ENCODE peak calls at places on chromosome 3, in seven cellular contexts. E is body of pancreas, O is activated B cell treated with CpG ODN at 0.5 μM for 24 hours, J is suprapubic skin, Q is RWPE1, I is breast epithelium, B is prostate gland. R is an unnamed sample.

GRCh38 chr3:32076566-32076965 is 29.9 kb upstream of the GPD1L start:
- DNase-seq in I (no peak), Q (no peak), E (no peak), B (no peak), J (no peak), O (no peak), R (no peak)

GRCh38 chr3:108091498-108092259 is 848 bp upstream of the CD47 start:
- DNase-seq in B (no peak), Q (no peak), O (no peak), J (no peak), I (no peak), E (peak), R (no peak)

GRCh38 chr3:37922721-37923575 is 61.3 kb downstream of the CTDSPL start:
- DNase-seq in I (no peak), J (no peak), E (no peak), O (no peak), B (no peak), Q (no peak), R (no peak)

GRCh38 chr3:16801698-16802097 is 83.1 kb upstream of the PLCL2 start:
- DNase-seq in I (no peak), Q (no peak), B (no peak), O (no peak), J (no peak), E (peak), R (no peak)

GRCh38 chr3:175896655-175897054 is 1037.5 kb downstream of the NAALADL2 start:
- DNase-seq in Q (no peak), O (no peak), B (no peak), E (no peak), J (no peak), I (no peak), R (no peak)

GRCh38 chr3:82163907-82164520 is 402.6 kb upstream of the GBE1 start:
- DNase-seq in B (no peak), Q (no peak), O (no peak), I (no peak), J (no peak), E (no peak), R (no peak)

GRCh38 chr3:136932518-136932917 is 25.3 kb upstream of the IL20RB start:
- DNase-seq in J (no peak), Q (no peak), E (no peak), O (no peak), B (no peak), I (no peak), R (no peak)

GRCh38 chr3:69009559-69010410 is 3.7 kb downstream of the EOGT start:
- DNase-seq in O (no peak), E (no peak), Q (no peak), J (no peak), I (peak), B (peak), R (no peak)

GRCh38 chr3:112632596-112632995 is 8.3 kb downstream of the CCDC80 start:
- DNase-seq in Q (no peak), I (no peak), O (no peak), B (no peak), J (no peak), E (no peak), R (no peak)

GRCh38 chr3:4751057-4752051 is 227.9 kb upstream of the BHLHE40 start:
- DNase-seq in Q (peak), E (no peak), B (no peak), I (no peak), J (no peak), O (no peak), R (peak)

GRCh38 chr3:53182759-53183355 is 21.8 kb downstream of the PRKCD start:
- DNase-seq in J (no peak), Q (no peak), E (no peak), O (no peak), I (no peak), B (no peak), R (no peak)

GRCh38 chr3:42300013-42300412 is 34.0 kb upstream of the CCK start:
- DNase-seq in E (peak), B (no peak), I (no peak), Q (peak), J (no peak), O (no peak), R (peak)

GRCh38 chr3:165225604-165226003 is 29.4 kb upstream of the SLITRK3 start:
- DNase-seq in J (no peak), E (no peak), Q (peak), O (no peak), B (no peak), I (no peak), R (peak)

GRCh38 chr3:36891651-36892268 is 53.1 kb downstream of the TRANK1 start:
- DNase-seq in I (no peak), J (no peak), O (peak), E (peak), Q (no peak), B (no peak), R (no peak)

GRCh38 chr3:10238330-10238995 is 9.8 kb upstream of the TATDN2 start:
- DNase-seq in J (no peak), I (no peak), E (no peak), B (no peak), Q (no peak), O (no peak), R (no peak)

GRCh38 chr3:9247361-9248231 is 1.9 kb downstream of the SRGAP3 start:
- DNase-seq in O (no peak), I (no peak), Q (no peak), J (no peak), B (no peak), E (no peak), R (no peak)

GRCh38 chr3:125143982-125144652 is 68.4 kb downstream of the SLC12A8 start:
- DNase-seq in O (no peak), Q (no peak), I (no peak), E (no peak), B (no peak), J (no peak), R (no peak)

GRCh38 chr3:148077318-148077923 is 620.3 kb upstream of the AGTR1 start:
- DNase-seq in I (no peak), O (no peak), J (no peak), E (no peak), Q (peak), B (no peak), R (no peak)

GRCh38 chr3:32176989-32177701 is 61.3 kb upstream of the CMTM8 start:
- DNase-seq in E (peak), B (peak), Q (peak), J (no peak), O (no peak), I (no peak), R (peak)

GRCh38 chr3:112619295-112619694 is 21.6 kb downstream of the CCDC80 start:
- DNase-seq in J (no peak), Q (no peak), B (no peak), I (no peak), E (no peak), O (no peak), R (no peak)

GRCh38 chr3:126316515-126316939 is 40.7 kb downstream of the KLF15 start:
- DNase-seq in O (no peak), E (no peak), Q (no peak), B (no peak), J (no peak), I (no peak), R (no peak)

GRCh38 chr3:65729553-65729952 is 309.2 kb downstream of the MAGI1 start:
- DNase-seq in Q (no peak), B (no peak), J (no peak), E (no peak), I (no peak), O (no peak), R (no peak)

GRCh38 chr3:138941259-138941885 is 5.6 kb downstream of the FOXL2 start:
- DNase-seq in E (peak), J (no peak), O (no peak), I (no peak), Q (no peak), B (no peak), R (peak)

GRCh38 chr3:192494176-192494575 is 233.2 kb downstream of the FGF12 start:
- DNase-seq in Q (no peak), J (no peak), E (no peak), B (no peak), O (no peak), I (no peak), R (no peak)

GRCh38 chr3:54874816-54875556 is 52.9 kb downstream of the LRTM1 start:
- DNase-seq in O (no peak), J (no peak), Q (no peak), I (no peak), E (no peak), B (no peak), R (no peak)

GRCh38 chr3:33403756-33404155 is 36.4 kb downstream of the UBP1 start:
- DNase-seq in Q (no peak), E (no peak), I (no peak), B (no peak), J (no peak), O (no peak), R (no peak)

GRCh38 chr3:179981646-179982045 is 55.1 kb downstream of the PEX5L start:
- DNase-seq in J (no peak), Q (no peak), O (no peak), I (no peak), B (no peak), E (no peak), R (no peak)

GRCh38 chr3:126357299-126358037 is at the start of gene KLF15:
- DNase-seq in B (peak), E (peak), J (peak), Q (peak), I (peak), O (peak), R (peak)

GRCh38 chr3:131485116-131485515 is 17.7 kb downstream of the MRPL3 start:
- DNase-seq in I (no peak), J (no peak), O (no peak), Q (no peak), B (no peak), E (no peak), R (no peak)

GRCh38 chr3:141413387-141414140 is 45.3 kb downstream of the ZBTB38 start:
- DNase-seq in B (no peak), E (no peak), I (no peak), J (no peak), Q (no peak), O (no peak), R (no peak)

GRCh38 chr3:13853978-13854296 is 25.9 kb downstream of the WNT7A start:
- DNase-seq in Q (peak), E (no peak), I (no peak), J (no peak), O (no peak), B (no peak), R (peak)

GRCh38 chr3:39809995-39810595 is 686 bp downstream of the MYRIP start:
- DNase-seq in E (peak), B (no peak), Q (no peak), O (no peak), J (no peak), I (no peak), R (peak)

GRCh38 chr3:28575748-28576589 is 227.3 kb upstream of the AZI2 start:
- DNase-seq in B (peak), J (no peak), Q (no peak), E (peak), I (no peak), O (no peak), R (no peak)

GRCh38 chr3:16140894-16141285 is 33.6 kb upstream of the GALNT15 start:
- DNase-seq in J (no peak), E (no peak), O (no peak), Q (no peak), I (no peak), B (no peak), R (no peak)

GRCh38 chr3:63972196-63972595 is 51.1 kb downstream of the PSMD6 start:
- DNase-seq in Q (no peak), I (no peak), O (no peak), B (no peak), E (no peak), J (no peak), R (no peak)

GRCh38 chr3:11271986-11272904 is at the start of gene ATG7:
- DNase-seq in O (peak), B (peak), I (peak), E (peak), J (peak), Q (peak), R (peak)
- TF ChIP-seq CTCF in O (no peak), B (peak), I (no peak), E (no peak), J (no peak), Q (no peak), R (no peak)

GRCh38 chr3:51710631-51711351 is 3.9 kb downstream of the GRM2 start:
- DNase-seq in B (no peak), O (peak), E (peak), I (no peak), Q (no peak), J (peak), R (peak)
- TF ChIP-seq CTCF in B (no peak), O (no peak), E (no peak), I (no peak), Q (no peak), J (no peak), R (no peak)

DNA sequence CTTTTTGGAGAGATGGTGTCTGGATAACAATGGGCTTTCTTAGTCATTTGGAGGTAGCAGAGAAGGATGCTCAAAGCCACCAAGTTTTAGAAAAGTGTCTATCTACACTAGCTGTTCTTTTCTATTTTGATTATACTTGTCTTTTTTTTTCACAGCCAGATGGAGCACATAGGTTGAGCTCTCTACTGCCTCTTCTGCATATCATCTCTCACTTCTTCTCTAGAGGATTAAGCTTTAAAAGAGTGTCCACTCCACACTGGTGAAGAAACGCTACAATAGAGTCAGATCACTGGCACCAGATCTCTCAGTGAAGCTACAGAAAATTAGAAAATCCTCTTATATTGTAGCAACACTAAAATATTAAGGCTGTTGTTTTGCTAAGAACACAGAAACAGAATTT is 145.3 kb upstream of the MBNL1 start:
- DNase-seq in I (no peak), O (no peak), Q (no peak), B (no peak), J (no peak), E (no peak), R (no peak)
- TF ChIP-seq CTCF in I (no peak), O (no peak), Q (no peak), B (no peak), J (no peak), E (no peak), R (no peak)

DNA sequence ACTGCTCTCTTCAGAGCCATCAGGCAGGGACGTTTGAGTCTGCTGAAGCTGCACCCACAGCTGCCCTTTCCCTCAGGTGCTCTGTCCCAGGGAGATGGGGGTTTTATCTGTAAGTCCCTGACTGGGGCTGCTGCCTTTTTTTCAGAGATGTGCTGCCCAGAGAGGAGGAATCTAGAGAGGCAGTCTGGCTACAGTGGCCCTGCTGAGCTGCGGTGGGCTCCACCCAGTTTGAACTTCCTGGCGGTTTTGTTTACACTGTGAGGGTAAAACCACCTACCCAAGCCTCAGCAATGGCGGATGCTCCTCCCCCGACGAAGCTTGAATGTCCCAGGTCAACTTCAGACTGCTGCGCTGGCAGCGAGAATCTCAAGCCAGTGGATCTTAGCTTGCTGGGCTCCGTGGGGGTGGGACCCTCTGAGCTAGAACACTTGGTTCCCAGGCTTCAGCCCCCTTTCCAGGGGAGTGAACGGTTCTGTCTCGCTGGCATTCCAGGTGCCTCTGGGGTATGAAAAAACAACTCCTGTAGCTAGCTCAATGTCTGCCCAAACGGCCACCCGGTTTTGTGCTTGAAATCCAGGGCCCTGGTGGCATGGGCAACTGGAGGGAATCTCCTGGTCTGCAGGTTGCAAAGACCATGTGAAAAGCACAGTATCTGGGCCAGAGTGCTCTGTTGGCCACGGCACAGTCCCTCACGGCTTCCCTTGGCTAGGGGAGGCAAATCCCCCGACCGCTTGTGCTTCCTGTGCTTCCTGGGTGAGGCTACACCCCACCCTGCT is 21.1 kb upstream of the ST6GAL1 start:
- DNase-seq in O (peak), B (no peak), E (no peak), I (no peak), Q (no peak), J (no peak), R (peak)
- TF ChIP-seq CTCF in O (no peak), B (no peak), E (no peak), I (no peak), Q (no peak), J (no peak), R (no peak)

R was measured in Calu3.